ENCODE peak calls at places on chromosomes 2 and 18, in seven cellular contexts. X is lung; I is transverse colon; R is mammary epithelial cell; Q is sigmoid colon; K is A549; W is CD8-positive, alpha-beta T cell. E is an unnamed sample.

GRCh38 chr2:136137982-136138381 is 20.0 kb upstream of the CXCR4 start:
- DNase-seq in X (no peak), I (no peak), R (no peak), Q (no peak), K (no peak), W (no peak), E (no peak)

GRCh38 chr2:167749016-167749415 is 498.4 kb downstream of the STK39 start:
- DNase-seq in X (no peak), I (no peak), R (peak), Q (no peak), K (no peak), W (no peak), E (no peak)

GRCh38 chr2:188324067-188324466 is 32.4 kb downstream of the GULP1 start:
- DNase-seq in X (no peak), I (no peak), R (no peak), Q (no peak), K (no peak), W (no peak), E (no peak)

GRCh38 chr18:7642491-7642890 is 75.4 kb downstream of the PTPRM start:
- DNase-seq in X (no peak), I (no peak), R (no peak), Q (no peak), K (no peak), W (no peak), E (no peak)

GRCh38 chr2:235836416-235837042 is 331.7 kb downstream of the GBX2 start:
- DNase-seq in X (no peak), I (no peak), R (no peak), Q (no peak), K (no peak), W (no peak), E (no peak)

GRCh38 chr2:239308696-239309397 is 92.0 kb downstream of the HDAC4 start:
- DNase-seq in X (no peak), I (peak), R (no peak), Q (peak), K (no peak), W (no peak), E (peak)

GRCh38 chr2:238685713-238686112 is 162.2 kb upstream of the TWIST2 start:
- DNase-seq in X (no peak), I (no peak), R (no peak), Q (no peak), K (peak), W (no peak), E (no peak)

GRCh38 chr2:237479747-237480146 is 7.3 kb upstream of the MLPH start:
- DNase-seq in X (no peak), I (no peak), R (no peak), Q (no peak), K (no peak), W (no peak), E (no peak)

GRCh38 chr2:219628235-219628985 is 980 bp downstream of the SLC4A3 start:
- DNase-seq in X (no peak), I (no peak), R (no peak), Q (peak), K (no peak), W (no peak), E (no peak)

GRCh38 chr2:20444113-20444992 is 2.5 kb upstream of the RHOB start:
- DNase-seq in X (no peak), I (peak), R (no peak), Q (peak), K (peak), W (no peak), E (no peak)

GRCh38 chr2:159349674-159350299 is 63.3 kb upstream of the WDSUB1 start:
- DNase-seq in X (no peak), I (no peak), R (peak), Q (no peak), K (no peak), W (no peak), E (no peak)

GRCh38 chr2:179569834-179570233 is 291.6 kb downstream of the ZNF385B start:
- DNase-seq in X (no peak), I (no peak), R (peak), Q (no peak), K (peak), W (no peak), E (no peak)

GRCh38 chr2:203804070-203804469 is 63.5 kb upstream of the CTLA4 start:
- DNase-seq in X (no peak), I (no peak), R (peak), Q (no peak), K (no peak), W (no peak), E (peak)

GRCh38 chr2:60553992-60554648 is 666 bp upstream of the BCL11A start:
- DNase-seq in X (peak), I (peak), R (peak), Q (no peak), K (peak), W (no peak), E (peak)

GRCh38 chr18:8615397-8616025 is 6.3 kb downstream of the RAB12 start:
- DNase-seq in X (no peak), I (peak), R (peak), Q (peak), K (peak), W (no peak), E (no peak)

GRCh38 chr2:124024491-124025348 is at the start of gene CNTNAP5:
- DNase-seq in X (peak), I (peak), R (peak), Q (no peak), K (no peak), W (no peak), E (no peak)

GRCh38 chr2:52416340-52416739 is 1351.3 kb upstream of the CHAC2 start:
- DNase-seq in X (no peak), I (no peak), R (no peak), Q (no peak), K (peak), W (no peak), E (no peak)

GRCh38 chr2:241844066-241844728 is 14.5 kb downstream of the PDCD1 start:
- DNase-seq in X (no peak), I (peak), R (peak), Q (peak), K (peak), W (peak), E (peak)

GRCh38 chr2:77488141-77488540 is 34.0 kb downstream of the LRRTM4 start:
- DNase-seq in X (no peak), I (no peak), R (no peak), Q (no peak), K (no peak), W (no peak), E (no peak)

GRCh38 chr2:110126086-110126773 is 10.6 kb upstream of the MALL start:
- DNase-seq in X (no peak), I (no peak), R (peak), Q (no peak), K (no peak), W (no peak), E (no peak)

GRCh38 chr2:46857871-46858696 is 57.5 kb downstream of the MCFD2 start:
- DNase-seq in X (no peak), I (no peak), R (peak), Q (peak), K (peak), W (no peak), E (no peak)

GRCh38 chr18:13433088-13433487 is 214.5 kb downstream of the LDLRAD4 start:
- DNase-seq in X (no peak), I (no peak), R (no peak), Q (no peak), K (no peak), W (no peak), E (no peak)

GRCh38 chr2:202609381-202610145 is 25.2 kb upstream of the FAM117B start:
- DNase-seq in X (no peak), I (peak), R (peak), Q (no peak), K (no peak), W (no peak), E (no peak)

GRCh38 chr2:226979004-226979403 is 143.2 kb downstream of the RHBDD1 start:
- DNase-seq in X (no peak), I (no peak), R (no peak), Q (no peak), K (peak), W (no peak), E (no peak)

GRCh38 chr2:153354406-153354805 is 124.2 kb downstream of the RPRM start:
- DNase-seq in X (no peak), I (no peak), R (peak), Q (no peak), K (peak), W (no peak), E (no peak)

GRCh38 chr2:210199186-210199765 is 26.0 kb downstream of the ACADL start:
- DNase-seq in X (no peak), I (no peak), R (no peak), Q (no peak), K (peak), W (no peak), E (no peak)

GRCh38 chr2:45450633-45451032 is 160.4 kb downstream of the SRBD1 start:
- DNase-seq in X (no peak), I (no peak), R (no peak), Q (no peak), K (no peak), W (no peak), E (no peak)

GRCh38 chr2:28317390-28317789 is 75.3 kb upstream of the FOSL2 start:
- DNase-seq in X (no peak), I (no peak), R (no peak), Q (no peak), K (no peak), W (no peak), E (no peak)

GRCh38 chr2:133421516-133422324 is 146.5 kb downstream of the NCKAP5 start:
- DNase-seq in X (no peak), I (peak), R (no peak), Q (no peak), K (peak), W (no peak), E (no peak)

GRCh38 chr2:171703574-171704347 is 16.5 kb downstream of the DYNC1I2 start:
- DNase-seq in X (no peak), I (no peak), R (peak), Q (no peak), K (peak), W (no peak), E (no peak)
- TF ChIP-seq CTCF in X (peak), I (peak), R (peak), Q (no peak), K (peak), W (peak), E (peak)

DNA sequence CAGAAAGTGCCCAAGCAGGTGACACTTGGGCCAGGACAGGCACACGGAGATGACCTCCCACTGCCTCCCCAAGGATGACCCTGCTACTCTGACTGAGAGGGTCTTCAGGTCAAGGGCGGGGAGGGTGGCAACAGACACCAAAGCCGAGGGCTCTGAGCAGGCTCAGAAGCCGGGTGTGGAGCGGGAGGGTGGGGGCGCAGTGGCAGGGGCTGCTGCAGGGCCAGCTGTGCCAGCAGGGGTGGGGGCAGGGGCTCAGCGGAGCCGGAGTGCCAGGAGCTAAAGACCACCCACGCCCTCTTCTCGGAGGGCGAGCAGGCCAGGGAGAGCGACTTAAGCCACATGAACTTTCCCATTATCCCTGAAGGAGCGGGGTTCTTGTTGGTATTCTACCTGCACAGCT is 93.3 kb upstream of the MBOAT2 start:
- DNase-seq in X (no peak), I (no peak), R (no peak), Q (no peak), K (no peak), W (no peak), E (no peak)
- H3K27ac ChIP-seq in X (no peak), I (no peak), R (no peak), Q (no peak), K (no peak), W (no peak), E (no peak)

DNA sequence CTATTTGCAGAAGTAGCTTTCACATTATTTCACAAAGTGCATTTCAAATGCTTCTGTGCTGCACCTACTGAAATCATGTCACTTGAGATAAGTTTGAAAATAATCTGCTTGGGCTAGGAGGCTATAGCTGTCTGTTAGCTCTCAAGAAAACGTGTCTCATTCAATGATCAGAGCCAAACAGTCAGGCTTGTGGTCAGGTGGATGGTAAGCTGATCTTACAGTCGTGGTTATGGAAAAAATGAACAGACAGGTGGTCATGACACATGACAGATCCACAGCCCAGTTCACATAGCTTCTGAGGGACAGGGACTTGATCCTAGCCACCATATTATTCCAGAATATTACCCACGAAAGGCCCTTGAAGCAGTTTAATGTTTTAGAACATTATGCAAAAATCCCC is 26.5 kb upstream of the RFX8 start:
- DNase-seq in X (no peak), I (no peak), R (peak), Q (no peak), K (no peak), W (no peak), E (peak)
- H3K4me3 ChIP-seq in X (no peak), I (no peak), R (no peak), Q (no peak), K (no peak), W (no peak), E (no peak)

GRCh38 chr2:231524477-231525247 is 5.6 kb downstream of the NMUR1 start:
- DNase-seq in X (no peak), I (no peak), R (no peak), Q (peak), K (no peak), W (no peak), E (no peak)
- TF ChIP-seq CTCF in X (no peak), I (no peak), R (no peak), Q (no peak), K (no peak), W (no peak), E (no peak)

GRCh38 chr2:43276962-43277383 is 50.6 kb upstream of the ZFP36L2 start:
- DNase-seq in X (peak), I (no peak), R (peak), Q (peak), K (no peak), W (no peak), E (no peak)
- H3K27ac ChIP-seq in X (no peak), I (peak), R (no peak), Q (peak), K (peak), W (no peak), E (no peak)

DNA sequence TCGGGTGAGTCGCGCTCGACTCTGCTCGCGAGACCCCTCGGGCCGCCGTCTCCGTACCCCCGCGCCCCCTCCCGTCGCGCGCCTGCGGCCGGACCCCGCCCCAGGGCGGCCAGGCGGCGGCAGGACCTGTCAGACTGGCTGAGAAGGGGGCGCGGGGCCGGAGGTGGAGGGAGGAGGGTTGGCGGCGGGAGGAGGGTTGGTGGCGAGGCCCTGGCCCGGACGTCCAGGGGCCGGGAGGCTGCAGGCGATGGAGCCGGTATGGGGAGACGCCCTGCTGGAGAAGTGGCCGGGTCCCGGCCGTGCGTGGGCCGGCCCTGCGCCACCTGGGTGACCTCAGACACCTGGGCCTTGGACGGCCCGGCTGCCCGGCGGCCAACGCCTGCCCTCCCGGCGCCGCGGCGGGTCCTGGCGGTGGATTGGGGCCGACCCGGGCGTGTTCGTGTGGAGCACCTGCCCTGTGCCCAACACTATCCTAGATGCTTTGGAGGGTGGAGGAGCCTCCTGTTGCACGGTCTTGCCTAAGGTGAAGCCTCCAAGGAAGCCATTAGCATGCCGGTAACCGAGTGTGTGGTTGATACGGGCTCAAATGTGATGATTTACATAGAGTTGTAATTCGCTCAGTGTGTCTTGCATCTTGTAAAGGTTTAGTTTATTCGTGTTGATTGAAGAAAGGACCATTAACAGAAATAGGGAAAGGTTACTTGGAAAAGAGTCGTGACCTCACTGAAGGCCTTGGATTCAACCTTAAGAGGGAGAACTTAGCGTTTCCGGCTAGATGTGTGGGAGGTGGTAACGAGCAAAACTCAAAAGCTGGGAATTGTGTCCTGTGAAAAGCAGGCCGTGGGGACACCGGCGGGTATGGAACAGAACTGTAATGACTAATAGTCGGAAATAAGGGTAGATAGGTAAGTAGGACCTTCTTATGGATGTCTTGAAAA is 570 bp downstream of the MYL12B start:
- DNase-seq in X (no peak), I (no peak), R (peak), Q (no peak), K (peak), W (no peak), E (peak)
- H3K4me3 ChIP-seq in X (peak), I (peak), R (peak), Q (peak), K (peak), W (peak), E (peak)

GRCh38 chr2:214587442-214587841 is 176.6 kb downstream of the VWC2L start:
- DNase-seq in X (no peak), I (no peak), R (no peak), Q (no peak), K (peak), W (no peak), E (no peak)
- TF ChIP-seq CTCF in X (no peak), I (no peak), R (peak), Q (no peak), K (peak), W (no peak), E (no peak)

GRCh38 chr2:191622374-191623320 is 55.3 kb upstream of the NABP1 start:
- DNase-seq in X (no peak), I (no peak), R (peak), Q (no peak), K (no peak), W (no peak), E (no peak)

GRCh38 chr2:191629001-191629453 is 48.9 kb upstream of the NABP1 start:
- DNase-seq in X (no peak), I (no peak), R (no peak), Q (no peak), K (no peak), W (no peak), E (no peak)

GRCh38 chr2:191627518-191627917 is 50.4 kb upstream of the NABP1 start:
- DNase-seq in X (no peak), I (no peak), R (no peak), Q (no peak), K (no peak), W (no peak), E (no peak)

GRCh38 chr2:191626497-191627151 is 51.3 kb upstream of the NABP1 start:
- DNase-seq in X (no peak), I (no peak), R (peak), Q (no peak), K (peak), W (no peak), E (no peak)

GRCh38 chr2:191625016-191625415 is 52.9 kb upstream of the NABP1 start:
- DNase-seq in X (no peak), I (no peak), R (no peak), Q (no peak), K (peak), W (no peak), E (peak)
- H3K27ac ChIP-seq in X (no peak), I (no peak), R (no peak), Q (no peak), K (no peak), W (no peak), E (peak)

DNA sequence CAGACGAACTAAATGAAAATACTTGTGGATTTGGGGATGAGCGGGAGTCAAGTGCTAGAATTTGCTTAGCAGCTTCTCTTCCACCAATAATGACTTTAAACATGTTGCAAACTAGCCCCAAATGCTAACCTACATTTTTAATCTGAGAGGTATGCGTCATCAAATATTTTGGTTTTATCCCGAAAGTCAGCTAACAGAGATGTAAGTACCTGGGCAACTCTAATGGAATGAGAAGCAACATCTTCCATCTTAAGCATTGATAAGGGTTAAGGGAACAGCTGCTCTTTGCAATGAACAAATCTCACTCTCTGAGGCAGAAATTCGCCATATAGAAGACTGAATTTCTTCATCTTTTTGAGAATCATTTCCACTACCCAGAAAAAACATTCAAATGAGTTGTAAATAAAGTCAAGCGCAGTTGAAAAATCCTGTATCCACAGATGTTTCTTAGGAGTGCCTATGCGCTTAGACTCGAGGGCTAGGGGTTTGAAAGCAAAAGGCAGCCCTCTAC is 926 bp upstream of the YPEL5 start:
- DNase-seq in X (no peak), I (no peak), R (no peak), Q (no peak), K (no peak), W (no peak), E (no peak)
- H3K4me3 ChIP-seq in X (peak), I (peak), R (peak), Q (peak), K (peak), W (peak), E (no peak)

GRCh38 chr2:79530443-79530842 is 17.6 kb downstream of the CTNNA2 start:
- DNase-seq in X (no peak), I (no peak), R (no peak), Q (no peak), K (peak), W (no peak), E (no peak)
- TF ChIP-seq CTCF in X (no peak), I (no peak), R (no peak), Q (no peak), K (peak), W (no peak), E (no peak)